ENCODE peak calls at places on chromosomes 7 and 10, in four cellular contexts. One of them, this sample, is unnamed.

GRCh38 chr7:1235501-1236131 is 2.9 kb downstream of the UNCX start:
- DNase-seq in fibroblast of pulmonary artery: no peak
- DNase-seq in CD4-positive, alpha-beta T cell: no peak
- DNase-seq in left ventricle myocardium inferior: no peak
- DNase-seq in this sample: no peak

GRCh38 chr7:107387077-107387476 is 82.8 kb upstream of the GPR22 start:
- DNase-seq in fibroblast of pulmonary artery: peak; percentile 45
- DNase-seq in CD4-positive, alpha-beta T cell: no peak
- DNase-seq in left ventricle myocardium inferior: peak; percentile 61
- DNase-seq in this sample: no peak

GRCh38 chr7:149883452-149883861 is 9.7 kb downstream of the ATP6V0E2 start:
- DNase-seq in fibroblast of pulmonary artery: peak; percentile 51
- DNase-seq in CD4-positive, alpha-beta T cell: peak; percentile 49
- DNase-seq in left ventricle myocardium inferior: peak; percentile 66
- DNase-seq in this sample: no peak

GRCh38 chr7:159098795-159099194 is 45.9 kb downstream of the VIPR2 start:
- DNase-seq in fibroblast of pulmonary artery: no peak
- DNase-seq in CD4-positive, alpha-beta T cell: no peak
- DNase-seq in left ventricle myocardium inferior: no peak
- DNase-seq in this sample: peak; percentile 37

GRCh38 chr10:123027861-123028260 is 19.1 kb downstream of the ACADSB start:
- DNase-seq in fibroblast of pulmonary artery: no peak
- DNase-seq in CD4-positive, alpha-beta T cell: no peak
- DNase-seq in left ventricle myocardium inferior: no peak
- DNase-seq in this sample: no peak

GRCh38 chr7:133582766-133583523 is 330.1 kb downstream of the EXOC4 start:
- DNase-seq in fibroblast of pulmonary artery: peak; percentile 91
- DNase-seq in CD4-positive, alpha-beta T cell: no peak
- DNase-seq in left ventricle myocardium inferior: no peak
- DNase-seq in this sample: no peak

GRCh38 chr10:74967850-74968620 is 141.6 kb downstream of the KAT6B start:
- DNase-seq in fibroblast of pulmonary artery: peak; percentile 32
- DNase-seq in CD4-positive, alpha-beta T cell: no peak
- DNase-seq in left ventricle myocardium inferior: no peak
- DNase-seq in this sample: no peak

GRCh38 chr7:86814980-86815379 is 171.3 kb downstream of the GRM3 start:
- DNase-seq in fibroblast of pulmonary artery: peak; percentile 3
- DNase-seq in CD4-positive, alpha-beta T cell: no peak
- DNase-seq in left ventricle myocardium inferior: no peak
- DNase-seq in this sample: no peak

GRCh38 chr10:31961264-31961663 is 32.6 kb upstream of the ARHGAP12 start:
- DNase-seq in fibroblast of pulmonary artery: no peak
- DNase-seq in CD4-positive, alpha-beta T cell: no peak
- DNase-seq in left ventricle myocardium inferior: no peak
- DNase-seq in this sample: no peak

GRCh38 chr10:78621183-78621789 is 447.5 kb upstream of the ZMIZ1 start:
- DNase-seq in fibroblast of pulmonary artery: no peak
- DNase-seq in CD4-positive, alpha-beta T cell: no peak
- DNase-seq in left ventricle myocardium inferior: no peak
- DNase-seq in this sample: no peak

GRCh38 chr10:33126118-33126517 is 168.1 kb upstream of the ITGB1 start:
- DNase-seq in fibroblast of pulmonary artery: peak; percentile 53
- DNase-seq in CD4-positive, alpha-beta T cell: no peak
- DNase-seq in left ventricle myocardium inferior: no peak
- DNase-seq in this sample: no peak

GRCh38 chr10:132240156-132240555 is 53.4 kb downstream of the DPYSL4 start:
- DNase-seq in fibroblast of pulmonary artery: no peak
- DNase-seq in CD4-positive, alpha-beta T cell: no peak
- DNase-seq in left ventricle myocardium inferior: no peak
- DNase-seq in this sample: no peak

GRCh38 chr10:126423779-126424491 is 35.7 kb upstream of the ADAM12 start:
- DNase-seq in fibroblast of pulmonary artery: no peak
- DNase-seq in CD4-positive, alpha-beta T cell: no peak
- DNase-seq in left ventricle myocardium inferior: no peak
- DNase-seq in this sample: no peak

GRCh38 chr10:9869185-9869584 is 1148.5 kb upstream of the CELF2 start:
- DNase-seq in fibroblast of pulmonary artery: peak; percentile 29
- DNase-seq in CD4-positive, alpha-beta T cell: no peak
- DNase-seq in left ventricle myocardium inferior: no peak
- DNase-seq in this sample: no peak

GRCh38 chr10:18607503-18607902 is 43.9 kb downstream of the NSUN6 start:
- DNase-seq in fibroblast of pulmonary artery: peak; percentile 89
- DNase-seq in CD4-positive, alpha-beta T cell: no peak
- DNase-seq in left ventricle myocardium inferior: no peak
- DNase-seq in this sample: no peak

GRCh38 chr10:110531687-110532086 is 34.0 kb downstream of the DUSP5 start:
- DNase-seq in fibroblast of pulmonary artery: no peak
- DNase-seq in CD4-positive, alpha-beta T cell: no peak
- DNase-seq in left ventricle myocardium inferior: no peak
- DNase-seq in this sample: no peak

GRCh38 chr10:100370976-100371706 is 24.1 kb downstream of the SCD start:
- DNase-seq in fibroblast of pulmonary artery: peak; percentile 93
- DNase-seq in CD4-positive, alpha-beta T cell: peak; percentile 31
- DNase-seq in left ventricle myocardium inferior: peak; percentile 77
- DNase-seq in this sample: peak; percentile 58

GRCh38 chr10:126849646-126850045 is 55.6 kb upstream of the DOCK1 start:
- DNase-seq in fibroblast of pulmonary artery: no peak
- DNase-seq in CD4-positive, alpha-beta T cell: no peak
- DNase-seq in left ventricle myocardium inferior: no peak
- DNase-seq in this sample: no peak

GRCh38 chr10:77041636-77042258 is 595.9 kb downstream of the KCNMA1 start:
- DNase-seq in fibroblast of pulmonary artery: peak; percentile 4
- DNase-seq in CD4-positive, alpha-beta T cell: peak; percentile 1
- DNase-seq in left ventricle myocardium inferior: no peak
- DNase-seq in this sample: no peak

GRCh38 chr10:13528138-13528874 is 508 bp downstream of the BEND7 start:
- DNase-seq in fibroblast of pulmonary artery: no peak
- DNase-seq in CD4-positive, alpha-beta T cell: no peak
- DNase-seq in left ventricle myocardium inferior: peak; percentile 22
- DNase-seq in this sample: peak; percentile 56

GRCh38 chr7:107078517-107078966 is 34.0 kb downstream of the PRKAR2B start:
- DNase-seq in fibroblast of pulmonary artery: peak; percentile 55
- DNase-seq in CD4-positive, alpha-beta T cell: no peak
- DNase-seq in left ventricle myocardium inferior: no peak
- DNase-seq in this sample: no peak

GRCh38 chr10:60827791-60828488 is 49.7 kb downstream of the CDK1 start:
- DNase-seq in fibroblast of pulmonary artery: peak; percentile 96
- DNase-seq in CD4-positive, alpha-beta T cell: no peak
- DNase-seq in left ventricle myocardium inferior: no peak
- DNase-seq in this sample: no peak

GRCh38 chr10:31152421-31153133 is 120.9 kb upstream of the ZNF438 start:
- DNase-seq in fibroblast of pulmonary artery: no peak
- DNase-seq in CD4-positive, alpha-beta T cell: no peak
- DNase-seq in left ventricle myocardium inferior: no peak
- DNase-seq in this sample: no peak

GRCh38 chr10:74388801-74389200 is 237.8 kb downstream of the ADK start:
- DNase-seq in fibroblast of pulmonary artery: no peak
- DNase-seq in CD4-positive, alpha-beta T cell: no peak
- DNase-seq in left ventricle myocardium inferior: no peak
- DNase-seq in this sample: no peak

GRCh38 chr7:39741942-39742623 is 118.7 kb downstream of the RALA start:
- DNase-seq in fibroblast of pulmonary artery: peak; percentile 31
- DNase-seq in CD4-positive, alpha-beta T cell: peak; percentile 38
- DNase-seq in left ventricle myocardium inferior: peak; percentile 47
- DNase-seq in this sample: no peak

DNA sequence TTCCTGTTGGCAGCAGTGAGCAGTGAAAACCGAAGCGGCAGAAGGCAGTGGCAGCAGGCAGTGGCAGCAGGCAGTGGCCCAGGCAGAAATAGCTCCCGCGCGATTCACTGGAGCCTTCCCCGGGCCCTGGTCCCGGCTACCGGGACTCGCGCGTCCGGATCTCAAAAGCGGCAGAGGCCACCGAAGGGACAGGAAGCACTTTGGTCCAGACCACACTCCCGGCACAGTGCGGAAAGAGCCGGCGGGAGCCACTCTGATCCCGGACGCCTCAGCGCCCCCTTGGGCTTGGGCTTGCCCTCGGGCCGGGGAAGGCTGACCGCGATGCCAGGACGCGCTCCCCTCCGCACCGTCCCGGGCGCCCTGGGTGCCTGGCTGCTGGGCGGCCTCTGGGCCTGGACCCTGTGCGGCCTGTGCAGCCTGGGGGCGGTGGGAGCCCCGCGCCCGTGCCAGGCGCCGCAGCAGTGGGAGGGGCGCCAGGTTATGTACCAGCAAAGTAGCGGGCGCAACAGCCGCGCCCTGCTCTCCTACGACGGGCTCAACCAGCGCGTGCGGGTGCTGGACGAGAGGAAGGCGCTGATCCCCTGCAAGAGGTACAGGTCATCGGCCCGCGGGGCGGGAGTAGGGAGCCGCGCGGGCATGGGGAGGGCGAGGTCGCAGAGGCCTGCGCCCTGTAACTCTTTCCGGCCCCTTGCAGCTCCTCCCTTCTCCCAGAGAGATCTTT is at the start of gene EPDR1:
- DNase-seq in fibroblast of pulmonary artery: no peak
- DNase-seq in CD4-positive, alpha-beta T cell: no peak
- DNase-seq in left ventricle myocardium inferior: peak; percentile 43
- DNase-seq in this sample: peak; percentile 54
- TF ChIP-seq CTCF in fibroblast of pulmonary artery: peak; percentile 6
- TF ChIP-seq CTCF in CD4-positive, alpha-beta T cell: no peak
- TF ChIP-seq CTCF in left ventricle myocardium inferior: peak; percentile 48
- TF ChIP-seq CTCF in this sample: no peak

DNA sequence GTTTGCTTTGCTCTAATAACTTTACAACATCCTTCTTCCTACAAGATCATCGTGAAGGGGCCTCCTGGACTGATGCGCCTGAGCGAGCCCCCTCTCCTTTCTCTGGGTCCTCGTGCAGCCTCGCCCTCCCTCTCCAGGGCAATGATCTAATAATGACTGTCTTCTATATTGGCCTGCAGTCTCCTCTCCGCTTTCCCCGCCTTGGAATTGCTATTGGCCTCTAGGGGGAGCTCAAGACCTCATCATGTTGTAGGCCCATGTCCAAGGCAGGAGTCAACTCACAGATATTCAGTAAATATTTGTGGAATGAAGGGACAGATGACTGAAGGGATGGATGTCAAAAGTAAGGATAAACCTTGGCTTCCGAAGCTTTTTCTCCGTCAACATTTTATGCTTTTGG is 1180.3 kb downstream of the TYW1 start:
- DNase-seq in fibroblast of pulmonary artery: peak; percentile 58
- DNase-seq in CD4-positive, alpha-beta T cell: no peak
- DNase-seq in left ventricle myocardium inferior: peak; percentile 15
- DNase-seq in this sample: peak; percentile 70
- TF ChIP-seq CTCF in fibroblast of pulmonary artery: peak; percentile 47
- TF ChIP-seq CTCF in CD4-positive, alpha-beta T cell: no peak
- TF ChIP-seq CTCF in left ventricle myocardium inferior: peak; percentile 81
- TF ChIP-seq CTCF in this sample: peak; percentile 84

GRCh38 chr10:4312046-4312835 is 513.8 kb upstream of the AKR1E2 start:
- DNase-seq in fibroblast of pulmonary artery: no peak
- DNase-seq in CD4-positive, alpha-beta T cell: no peak
- DNase-seq in left ventricle myocardium inferior: no peak
- DNase-seq in this sample: no peak

GRCh38 chr10:4315529-4315928 is 510.5 kb upstream of the AKR1E2 start:
- DNase-seq in fibroblast of pulmonary artery: peak; percentile 81
- DNase-seq in CD4-positive, alpha-beta T cell: no peak
- DNase-seq in left ventricle myocardium inferior: no peak
- DNase-seq in this sample: no peak

GRCh38 chr10:4319870-4320367 is 506.1 kb upstream of the AKR1E2 start:
- DNase-seq in fibroblast of pulmonary artery: no peak
- DNase-seq in CD4-positive, alpha-beta T cell: no peak
- DNase-seq in left ventricle myocardium inferior: no peak
- DNase-seq in this sample: no peak

GRCh38 chr10:4316166-4316810 is 509.7 kb upstream of the AKR1E2 start:
- DNase-seq in fibroblast of pulmonary artery: peak; percentile 80
- DNase-seq in CD4-positive, alpha-beta T cell: no peak
- DNase-seq in left ventricle myocardium inferior: peak; percentile 34
- DNase-seq in this sample: no peak
- TF ChIP-seq CTCF in fibroblast of pulmonary artery: peak; percentile 40
- TF ChIP-seq CTCF in CD4-positive, alpha-beta T cell: no peak
- TF ChIP-seq CTCF in left ventricle myocardium inferior: no peak
- TF ChIP-seq CTCF in this sample: no peak

DNA sequence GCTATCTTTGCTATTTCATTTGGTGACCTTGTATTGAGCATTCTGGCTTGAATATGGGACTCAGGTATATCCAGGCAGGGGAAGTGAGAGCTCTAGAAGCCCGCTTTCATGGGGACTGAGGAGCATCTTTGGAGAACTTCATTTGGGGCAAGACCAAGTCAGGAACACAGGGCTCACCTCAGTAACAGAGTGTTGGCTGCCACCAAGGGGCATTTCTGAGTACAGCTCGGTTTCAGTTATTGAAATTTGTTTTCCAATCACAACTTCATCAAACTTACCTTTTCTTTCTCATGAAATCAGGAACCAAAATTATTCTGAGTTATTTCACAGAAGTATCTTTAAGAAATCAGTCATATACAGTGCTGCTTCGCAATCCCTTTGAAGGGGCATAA is 337.2 kb downstream of the C7orf25 start:
- DNase-seq in fibroblast of pulmonary artery: peak; percentile 11
- DNase-seq in CD4-positive, alpha-beta T cell: no peak
- DNase-seq in left ventricle myocardium inferior: no peak
- DNase-seq in this sample: no peak
- TF ChIP-seq CTCF in fibroblast of pulmonary artery: peak; percentile 26
- TF ChIP-seq CTCF in CD4-positive, alpha-beta T cell: no peak
- TF ChIP-seq CTCF in left ventricle myocardium inferior: peak; percentile 34
- TF ChIP-seq CTCF in this sample: no peak

GRCh38 chr7:130084037-130084875 is 13.9 kb downstream of the KLHDC10 start:
- DNase-seq in fibroblast of pulmonary artery: peak; percentile 24
- DNase-seq in CD4-positive, alpha-beta T cell: no peak
- DNase-seq in left ventricle myocardium inferior: no peak
- DNase-seq in this sample: no peak
- TF ChIP-seq CTCF in fibroblast of pulmonary artery: peak; percentile 52
- TF ChIP-seq CTCF in CD4-positive, alpha-beta T cell: peak; percentile 69
- TF ChIP-seq CTCF in left ventricle myocardium inferior: peak; percentile 62
- TF ChIP-seq CTCF in this sample: peak; percentile 25

GRCh38 chr10:104622598-104623209 is 18.4 kb upstream of the SORCS3 start:
- DNase-seq in fibroblast of pulmonary artery: peak; percentile 8
- DNase-seq in CD4-positive, alpha-beta T cell: no peak
- DNase-seq in left ventricle myocardium inferior: no peak
- DNase-seq in this sample: no peak
- TF ChIP-seq CTCF in fibroblast of pulmonary artery: peak; percentile 30
- TF ChIP-seq CTCF in CD4-positive, alpha-beta T cell: no peak
- TF ChIP-seq CTCF in left ventricle myocardium inferior: peak; percentile 58
- TF ChIP-seq CTCF in this sample: no peak

This sample was measured in mesothelial cell of epicardium.